ENCODE peak calls at places on chromosomes 2 and 18, in four cellular contexts. E, J, A and V are unnamed samples.

GRCh38 chr2:181642071-181642470 is 14.8 kb downstream of the CERKL start:
- DNase-seq in A (no peak), J (no peak), E (no peak), V (no peak)

GRCh38 chr2:7994397-7994951 is 687.4 kb upstream of the ID2 start:
- DNase-seq in E (no peak), A (no peak), J (no peak), V (peak)

GRCh38 chr2:212421571-212422334 is 116.8 kb downstream of the ERBB4 start:
- DNase-seq in E (no peak), J (peak), A (no peak), V (no peak)

GRCh38 chr2:161100216-161100615 is 60.0 kb upstream of the TANK start:
- DNase-seq in A (no peak), J (no peak), E (no peak), V (no peak)

GRCh38 chr2:44543773-44544725 is 182.3 kb downstream of the CAMKMT start:
- DNase-seq in A (no peak), J (no peak), E (no peak), V (no peak)

GRCh38 chr2:8169443-8169842 is 512.4 kb upstream of the ID2 start:
- DNase-seq in E (no peak), J (peak), A (no peak), V (no peak)

GRCh38 chr2:118387509-118387908 is 299.2 kb downstream of the INSIG2 start:
- DNase-seq in J (peak), E (no peak), A (no peak), V (no peak)

GRCh38 chr2:46873632-46874068 is 42.0 kb downstream of the MCFD2 start:
- DNase-seq in A (peak), J (peak), E (no peak), V (peak)

GRCh38 chr2:121907905-121908304 is 152.5 kb downstream of the TSN start:
- DNase-seq in A (no peak), J (no peak), E (no peak), V (no peak)

GRCh38 chr2:78486565-78486964 is 538.9 kb upstream of the REG3G start:
- DNase-seq in A (no peak), E (no peak), J (no peak), V (no peak)

GRCh38 chr2:219001577-219002394 is 8.6 kb upstream of the CRYBA2 start:
- DNase-seq in E (peak), A (peak), J (no peak), V (no peak)

GRCh38 chr2:8505311-8505920 is 176.4 kb upstream of the ID2 start:
- DNase-seq in E (no peak), A (peak), J (no peak), V (no peak)

GRCh38 chr2:38702413-38702812 is 36.5 kb downstream of the GALM start:
- DNase-seq in E (no peak), A (no peak), J (peak), V (no peak)

GRCh38 chr2:157229572-157229971 is 27.9 kb upstream of the GALNT5 start:
- DNase-seq in A (no peak), J (peak), E (no peak), V (no peak)

GRCh38 chr2:31131871-31132270 is 6.4 kb downstream of the GALNT14 start:
- DNase-seq in J (no peak), A (no peak), E (no peak), V (no peak)

GRCh38 chr18:58045265-58046086 is 1.4 kb downstream of the NEDD4L start:
- DNase-seq in A (peak), J (peak), E (peak), V (peak)

GRCh38 chr2:138485019-138485418 is 16.6 kb upstream of the SPOPL start:
- DNase-seq in A (no peak), J (no peak), E (no peak), V (no peak)

GRCh38 chr18:3604260-3604625 is 154.3 kb downstream of the TGIF1 start:
- DNase-seq in E (no peak), A (no peak), J (no peak), V (no peak)

GRCh38 chr2:50401772-50402653 is 629.9 kb downstream of the NRXN1 start:
- DNase-seq in J (peak), E (no peak), A (no peak), V (no peak)

GRCh38 chr2:169565686-169566085 is 8.0 kb downstream of the FASTKD1 start:
- DNase-seq in J (no peak), E (no peak), A (no peak), V (no peak)

GRCh38 chr2:231710751-231711676 is 2.7 kb downstream of the PTMA start:
- DNase-seq in E (no peak), A (peak), J (no peak), V (peak)

GRCh38 chr2:188079176-188079575 is 212.5 kb upstream of the GULP1 start:
- DNase-seq in A (no peak), E (no peak), J (peak), V (no peak)

GRCh38 chr2:15901808-15902130 is 38.6 kb upstream of the MYCN start:
- DNase-seq in A (no peak), E (no peak), J (no peak), V (no peak)

GRCh38 chr2:235675678-235676535 is 182.1 kb downstream of the AGAP1 start:
- DNase-seq in J (peak), E (no peak), A (no peak), V (no peak)

GRCh38 chr18:44410740-44411139 is 269.9 kb upstream of the SETBP1 start:
- DNase-seq in E (no peak), A (no peak), J (no peak), V (no peak)
- H3K27ac ChIP-seq in E (no peak), A (no peak), J (no peak), V (no peak)

GRCh38 chr2:229821353-229821752 is 100.5 kb downstream of the TRIP12 start:
- DNase-seq in A (no peak), J (no peak), E (no peak), V (no peak)

DNA sequence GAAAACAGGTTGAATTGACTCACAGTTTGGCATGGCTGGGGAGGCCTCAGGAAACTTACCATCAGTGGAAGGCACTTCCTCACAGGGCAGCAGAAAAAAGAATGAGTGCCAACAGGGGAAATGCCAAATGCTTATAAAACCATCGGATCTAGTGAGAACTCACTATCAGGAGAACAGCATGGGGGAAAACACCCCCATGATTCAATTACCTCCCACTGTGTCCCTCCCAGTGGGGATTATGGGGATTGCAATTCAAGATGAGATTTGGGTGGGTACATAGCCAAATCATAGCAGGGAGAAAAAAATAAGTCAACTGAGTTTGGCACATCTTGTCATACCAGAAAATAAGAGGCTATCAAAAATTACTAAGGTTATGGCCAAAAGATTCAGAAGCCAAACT is 96.3 kb downstream of the TRIP12 start:
- DNase-seq in J (no peak), E (no peak), A (no peak), V (no peak)
- TF ChIP-seq CTCF in J (no peak), E (no peak), A (no peak), V (no peak)

DNA sequence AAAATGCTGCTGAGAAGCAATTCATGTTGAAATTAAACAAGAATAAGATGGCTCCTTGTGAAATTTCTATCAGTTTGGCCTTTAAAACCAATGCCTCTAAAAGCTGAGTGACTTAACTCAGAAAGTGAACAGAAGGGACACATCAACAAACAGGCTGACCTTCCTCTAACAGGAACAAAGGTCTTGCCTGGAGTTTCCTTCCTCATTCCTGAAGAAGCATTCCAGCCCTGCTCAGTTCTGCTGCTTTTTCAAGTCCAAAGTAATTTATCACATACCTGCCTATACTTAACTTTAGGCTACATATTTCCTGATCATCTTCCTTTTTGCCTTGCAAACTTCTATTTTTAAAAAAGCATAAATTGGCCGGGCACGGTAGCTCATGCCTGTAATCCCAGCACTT is 14.1 kb downstream of the PTRHD1 start:
- DNase-seq in J (no peak), A (no peak), E (no peak), V (no peak)
- H3K27ac ChIP-seq in J (no peak), A (peak), E (no peak), V (no peak)

GRCh38 chr2:240397924-240398611 is 37.4 kb upstream of the GPC1 start:
- DNase-seq in E (no peak), J (peak), A (no peak), V (no peak)
- TF ChIP-seq CTCF in E (no peak), J (no peak), A (no peak), V (no peak)

GRCh38 chr2:55168221-55169154 is 63.6 kb downstream of the CLHC1 start:
- DNase-seq in J (peak), A (no peak), E (no peak), V (no peak)
- H3K27ac ChIP-seq in J (peak), A (peak), E (no peak), V (no peak)

DNA sequence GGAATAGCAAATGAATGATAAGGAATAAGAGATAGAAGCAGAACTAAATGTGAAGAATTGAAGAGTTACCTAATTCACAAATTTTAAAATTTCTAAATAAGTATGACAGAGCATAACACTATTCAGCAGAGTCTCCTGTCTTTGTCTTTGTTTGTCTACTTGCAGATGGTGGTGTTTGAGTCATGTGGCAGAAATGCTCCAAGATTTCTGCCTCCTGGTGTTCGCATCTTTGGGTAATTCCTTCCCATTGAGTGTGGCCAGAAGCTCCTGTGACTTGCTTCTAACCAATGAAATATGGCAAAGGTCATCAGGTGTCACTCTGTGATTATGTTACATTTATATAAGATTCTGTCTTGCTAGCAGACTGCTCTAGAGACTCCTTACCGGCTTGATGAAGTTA is 45.6 kb upstream of the GALNT3 start:
- DNase-seq in A (no peak), J (peak), E (no peak), V (no peak)
- TF ChIP-seq CTCF in A (no peak), J (peak), E (no peak), V (no peak)

GRCh38 chr2:174609261-174609660 is 11.7 kb upstream of the WIPF1 start:
- DNase-seq in J (no peak), A (no peak), E (no peak), V (no peak)

GRCh38 chr2:174607584-174607983 is 10.0 kb upstream of the WIPF1 start:
- DNase-seq in E (no peak), J (no peak), A (no peak), V (no peak)

GRCh38 chr2:174610243-174610995 is 12.8 kb upstream of the WIPF1 start:
- DNase-seq in A (no peak), J (no peak), E (no peak), V (no peak)

GRCh38 chr2:174607989-174608865 is 10.6 kb upstream of the WIPF1 start:
- DNase-seq in J (no peak), A (no peak), E (no peak), V (no peak)

GRCh38 chr2:174608866-174609214 is 11.2 kb upstream of the WIPF1 start:
- DNase-seq in J (no peak), E (no peak), A (no peak), V (no peak)
- H3K27ac ChIP-seq in J (no peak), E (no peak), A (no peak), V (no peak)

DNA sequence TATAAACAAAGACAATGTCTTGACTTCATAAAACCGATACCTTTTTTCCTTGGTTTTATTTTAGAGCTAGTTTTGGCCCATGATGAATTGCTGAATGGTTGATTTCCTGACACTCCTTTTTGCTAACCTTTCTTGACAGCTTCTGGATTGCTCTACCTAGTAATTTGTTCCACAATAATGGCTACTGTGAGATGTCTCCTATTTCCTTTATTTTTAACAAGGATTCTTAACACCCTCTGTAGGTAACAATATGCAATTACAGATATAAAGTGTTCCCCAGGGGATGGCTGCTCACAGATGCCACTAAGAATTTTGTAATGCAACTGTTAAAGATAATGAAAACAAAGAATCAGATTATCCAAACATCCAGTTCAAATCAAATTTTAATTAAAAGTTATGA is 100.8 kb upstream of the ATP5MC3 start:
- DNase-seq in J (peak), A (no peak), E (no peak), V (no peak)
- TF ChIP-seq CTCF in J (peak), A (peak), E (peak), V (peak)

DNA sequence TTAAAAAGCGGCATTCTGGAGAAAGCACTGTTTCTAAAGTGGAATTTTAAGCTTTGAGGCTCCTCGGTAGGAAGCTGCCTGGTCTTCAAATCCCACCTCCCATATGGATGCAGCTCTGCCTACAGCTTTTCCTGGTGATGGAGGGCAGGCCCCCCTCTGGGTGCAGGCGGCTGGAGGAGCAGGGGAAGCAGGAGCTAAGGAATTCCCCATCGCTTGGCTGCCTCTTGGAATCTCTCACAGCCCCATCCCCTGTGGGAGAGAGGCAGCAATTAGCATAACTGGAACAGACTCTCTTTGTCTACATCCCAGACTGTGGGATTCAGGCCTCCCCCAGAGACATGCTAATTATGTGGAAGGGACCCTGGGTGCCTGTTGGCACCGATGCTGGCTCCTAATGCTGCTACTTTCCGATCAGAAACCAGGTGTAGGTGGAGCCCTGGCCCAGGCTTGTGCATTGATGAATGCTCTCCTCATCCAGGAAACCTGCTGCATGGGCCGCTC is 51.3 kb downstream of the LIPG start:
- DNase-seq in E (no peak), A (no peak), J (no peak), V (no peak)
- H3K27ac ChIP-seq in E (no peak), A (no peak), J (no peak), V (no peak)

GRCh38 chr18:77737412-77737811 is 487.8 kb downstream of the GALR1 start:
- DNase-seq in A (no peak), J (no peak), E (no peak), V (no peak)

GRCh38 chr18:77736817-77737216 is 487.2 kb downstream of the GALR1 start:
- DNase-seq in J (no peak), A (no peak), E (no peak), V (no peak)

GRCh38 chr18:77733292-77733903 is 483.8 kb downstream of the GALR1 start:
- DNase-seq in J (no peak), E (no peak), A (no peak), V (no peak)
- TF ChIP-seq CTCF in J (no peak), E (no peak), A (no peak), V (no peak)